ENCODE peak calls at places on chromosomes 7 and 10, in six cellular contexts. G is IMR-90, B is H1, D is H9, C is mesenchymal stem cell, K is trophoblast cell. I is an unnamed sample.

GRCh38 chr10:27535312-27535711 is 31.2 kb downstream of the RAB18 start:
- DNase-seq in G (no peak), B (no peak), D (no peak), C (no peak), K (no peak), I (no peak)

GRCh38 chr10:117132751-117133231 is 5.3 kb downstream of the VAX1 start:
- DNase-seq in G (no peak), B (no peak), D (peak), C (no peak), K (no peak), I (peak)

GRCh38 chr7:44306608-44307007 is 18.8 kb downstream of the CAMK2B start:
- DNase-seq in G (no peak), B (no peak), D (no peak), C (no peak), K (no peak), I (no peak)

GRCh38 chr7:41107938-41108448 is 594.9 kb downstream of the INHBA start:
- DNase-seq in G (peak), B (no peak), D (no peak), C (no peak), K (peak), I (no peak)

GRCh38 chr7:2104107-2104710 is 128.5 kb downstream of the MAD1L1 start:
- DNase-seq in G (peak), B (peak), D (peak), C (peak), K (peak), I (peak)

GRCh38 chr10:78805176-78805575 is 263.6 kb upstream of the ZMIZ1 start:
- DNase-seq in G (peak), B (no peak), D (no peak), C (peak), K (no peak), I (no peak)

GRCh38 chr10:7933262-7933661 is 115.0 kb downstream of the TAF3 start:
- DNase-seq in G (peak), B (no peak), D (no peak), C (no peak), K (peak), I (no peak)

GRCh38 chr7:20164420-20165145 is 52.6 kb downstream of the MACC1 start:
- DNase-seq in G (no peak), B (no peak), D (no peak), C (no peak), K (no peak), I (no peak)

GRCh38 chr7:116708248-116708647 is 36.3 kb downstream of the MET start:
- DNase-seq in G (no peak), B (no peak), D (no peak), C (peak), K (no peak), I (no peak)

GRCh38 chr7:156609010-156609877 is 31.3 kb upstream of the RNF32 start:
- DNase-seq in G (no peak), B (no peak), D (no peak), C (no peak), K (no peak), I (no peak)

GRCh38 chr10:99347672-99348071 is 18.5 kb downstream of the CNNM1 start:
- DNase-seq in G (no peak), B (no peak), D (no peak), C (no peak), K (no peak), I (no peak)

GRCh38 chr10:131055437-131055836 is 256.1 kb downstream of the TCERG1L start:
- DNase-seq in G (no peak), B (no peak), D (no peak), C (no peak), K (no peak), I (no peak)

GRCh38 chr7:133770863-133771492 is 356.2 kb upstream of the LRGUK start:
- DNase-seq in G (peak), B (no peak), D (no peak), C (peak), K (no peak), I (peak)

GRCh38 chr7:46468753-46469356 is 547.8 kb upstream of the IGFBP3 start:
- DNase-seq in G (peak), B (no peak), D (no peak), C (peak), K (no peak), I (no peak)

GRCh38 chr7:50422858-50423257 is 27.3 kb downstream of the FIGNL1 start:
- DNase-seq in G (no peak), B (no peak), D (no peak), C (no peak), K (no peak), I (no peak)

GRCh38 chr10:3775671-3776551 is 9.1 kb downstream of the KLF6 start:
- DNase-seq in G (peak), B (no peak), D (peak), C (peak), K (peak), I (no peak)

GRCh38 chr7:32062150-32062549 is 8.1 kb downstream of the PDE1C start:
- DNase-seq in G (peak), B (no peak), D (peak), C (peak), K (peak), I (no peak)

GRCh38 chr7:152851326-152851725 is 91.8 kb downstream of the ACTR3B start:
- DNase-seq in G (no peak), B (no peak), D (no peak), C (no peak), K (no peak), I (no peak)

GRCh38 chr7:106283501-106283830 is 1.3 kb downstream of the NAMPT start:
- DNase-seq in G (no peak), B (no peak), D (no peak), C (peak), K (no peak), I (no peak)

GRCh38 chr10:101217450-101218281 is 11.6 kb downstream of the LBX1 start:
- DNase-seq in G (peak), B (no peak), D (peak), C (peak), K (no peak), I (peak)

GRCh38 chr7:5578441-5579024 is 154.9 kb upstream of the TNRC18 start:
- DNase-seq in G (no peak), B (no peak), D (no peak), C (no peak), K (no peak), I (no peak)

GRCh38 chr10:92407305-92408016 is 116.5 kb downstream of the MARCHF5 start:
- DNase-seq in G (no peak), B (no peak), D (no peak), C (no peak), K (no peak), I (no peak)

GRCh38 chr7:98240961-98241673 is 10.9 kb downstream of the TECPR1 start:
- DNase-seq in G (peak), B (no peak), D (peak), C (peak), K (peak), I (peak)

GRCh38 chr7:155405399-155406318 is 52.3 kb upstream of the EN2 start:
- DNase-seq in G (no peak), B (no peak), D (peak), C (no peak), K (no peak), I (no peak)

GRCh38 chr10:63375006-63375405 is 90.8 kb downstream of the JMJD1C start:
- DNase-seq in G (no peak), B (no peak), D (no peak), C (peak), K (no peak), I (no peak)

GRCh38 chr7:134022512-134022911 is 104.6 kb upstream of the LRGUK start:
- DNase-seq in G (no peak), B (no peak), D (no peak), C (no peak), K (no peak), I (no peak)

GRCh38 chr7:27198138-27198841 is 1.6 kb downstream of the HOXA13 start:
- DNase-seq in G (no peak), B (no peak), D (peak), C (no peak), K (no peak), I (no peak)

GRCh38 chr10:5565671-5566581 is 41.2 kb downstream of the CALML3 start:
- DNase-seq in G (peak), B (no peak), D (no peak), C (peak), K (peak), I (no peak)

GRCh38 chr7:95190515-95190914 is 133.8 kb downstream of the PON1 start:
- DNase-seq in G (no peak), B (no peak), D (peak), C (no peak), K (no peak), I (no peak)

GRCh38 chr7:44163591-44163990 is 22.5 kb upstream of the MYL7 start:
- DNase-seq in G (peak), B (no peak), D (peak), C (peak), K (peak), I (no peak)

GRCh38 chr10:91694170-91694794 is 61.4 kb upstream of the PPP1R3C start:
- DNase-seq in G (peak), B (no peak), D (no peak), C (peak), K (no peak), I (peak)

GRCh38 chr10:6794441-6794840 is 214.4 kb upstream of the PRKCQ start:
- DNase-seq in G (no peak), B (no peak), D (no peak), C (no peak), K (no peak), I (no peak)
- H3K4ac ChIP-seq in G (no peak), B (peak), D (no peak), C (no peak), K (no peak), I (no peak)

GRCh38 chr7:123674399-123675091 is 18.9 kb downstream of the LMOD2 start:
- DNase-seq in G (peak), B (no peak), D (no peak), C (peak), K (no peak), I (no peak)

GRCh38 chr7:123673752-123674398 is 18.2 kb downstream of the LMOD2 start:
- DNase-seq in G (no peak), B (no peak), D (no peak), C (peak), K (no peak), I (no peak)

GRCh38 chr7:123677316-123677715 is 21.6 kb downstream of the LMOD2 start:
- DNase-seq in G (no peak), B (no peak), D (no peak), C (no peak), K (no peak), I (no peak)

GRCh38 chr7:123673137-123673732 is 17.6 kb downstream of the LMOD2 start:
- DNase-seq in G (no peak), B (no peak), D (no peak), C (no peak), K (no peak), I (no peak)

GRCh38 chr7:123675092-123675473 is 19.4 kb downstream of the LMOD2 start:
- DNase-seq in G (peak), B (no peak), D (no peak), C (peak), K (no peak), I (no peak)
- H3K14ac ChIP-seq in G (no peak), B (no peak), D (no peak), C (no peak), K (no peak), I (no peak)

GRCh38 chr7:117728858-117729257 is 144.4 kb downstream of the CTTNBP2 start:
- DNase-seq in G (no peak), B (no peak), D (no peak), C (peak), K (no peak), I (no peak)
- H4K8ac ChIP-seq in G (no peak), B (no peak), D (no peak), C (no peak), K (no peak), I (no peak)

GRCh38 chr7:25124485-25125136 is 449 bp downstream of the CYCS start:
- DNase-seq in G (no peak), B (no peak), D (no peak), C (no peak), K (no peak), I (peak)
- H3K4ac ChIP-seq in G (peak), B (peak), D (no peak), C (no peak), K (peak), I (no peak)

DNA sequence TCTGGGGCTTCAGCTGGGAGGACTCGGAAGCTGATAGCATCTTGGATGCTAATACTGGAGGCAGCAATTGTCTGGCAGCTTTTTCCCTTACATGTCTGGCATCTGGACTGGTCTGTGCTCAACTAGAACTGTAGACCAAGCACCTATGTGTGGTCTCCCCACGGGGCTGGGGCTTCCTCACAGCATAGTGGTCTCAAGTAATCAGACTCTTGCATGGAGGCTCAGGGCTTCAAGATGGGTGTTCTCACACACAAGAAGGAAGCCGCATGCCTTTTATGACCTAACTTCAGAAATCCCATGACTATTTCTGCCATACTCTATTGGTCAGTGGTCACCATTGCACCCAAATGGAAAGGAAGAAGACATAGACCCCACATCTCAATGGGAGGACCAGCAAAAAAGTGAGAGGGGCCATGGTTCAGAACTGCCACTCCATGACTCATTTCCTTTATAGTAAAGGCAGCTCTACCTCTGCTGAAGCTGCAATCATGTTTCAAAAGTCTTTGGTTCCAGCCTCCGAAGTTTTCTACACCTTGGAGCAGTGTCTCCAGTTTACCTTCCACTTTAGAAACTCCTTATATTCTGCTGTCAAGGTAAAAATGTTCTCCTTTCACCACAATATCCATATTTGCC is 14.7 kb downstream of the AOC1 start:
- DNase-seq in G (no peak), B (no peak), D (no peak), C (no peak), K (no peak), I (no peak)
- H3K14ac ChIP-seq in G (no peak), B (no peak), D (no peak), C (no peak), K (no peak), I (no peak)

GRCh38 chr7:89495704-89496103 is 658.6 kb upstream of the STEAP1 start:
- DNase-seq in G (no peak), B (no peak), D (no peak), C (no peak), K (no peak), I (no peak)
- H4K8ac ChIP-seq in G (no peak), B (no peak), D (no peak), C (no peak), K (no peak), I (no peak)